ENCODE peak calls at places on chromosomes 13 and 19, in nine cellular contexts. G is kidney, S is cardiac fibroblast, R is BE2C, P is choroid plexus epithelial cell, W is foreskin fibroblast, Y is stomach, E is fibroblast of pulmonary artery, Q is ascending aorta. N is an unnamed sample.

GRCh38 chr19:10766681-10767201 is 48.9 kb downstream of the DNM2 start:
- DNase-seq in G (peak), S (peak), R (peak), P (peak), W (peak), Y (peak), E (peak), Q (no peak), N (no peak)

GRCh38 chr13:80989241-80989640 is 648.3 kb upstream of the SPRY2 start:
- DNase-seq in G (no peak), S (no peak), R (no peak), P (no peak), W (no peak), Y (no peak), E (no peak), Q (no peak), N (no peak)

GRCh38 chr19:40609561-40610395 is 8.6 kb downstream of the LTBP4 start:
- DNase-seq in G (peak), S (peak), R (peak), P (peak), W (peak), Y (peak), E (no peak), Q (peak), N (no peak)

GRCh38 chr13:106083620-106084350 is 451.7 kb downstream of the EFNB2 start:
- DNase-seq in G (no peak), S (peak), R (peak), P (peak), W (peak), Y (peak), E (peak), Q (no peak), N (no peak)

GRCh38 chr13:35649162-35649561 is 172.7 kb upstream of the MAB21L1 start:
- DNase-seq in G (no peak), S (peak), R (no peak), P (peak), W (peak), Y (no peak), E (peak), Q (no peak), N (no peak)

GRCh38 chr19:4326837-4327251 is 11.8 kb downstream of the STAP2 start:
- DNase-seq in G (no peak), S (no peak), R (no peak), P (no peak), W (no peak), Y (no peak), E (no peak), Q (no peak), N (no peak)

GRCh38 chr13:40271931-40272775 is 394.3 kb downstream of the FOXO1 start:
- DNase-seq in G (peak), S (peak), R (no peak), P (peak), W (peak), Y (peak), E (peak), Q (peak), N (peak)

GRCh38 chr13:39263033-39263432 is 224.8 kb downstream of the NHLRC3 start:
- DNase-seq in G (no peak), S (peak), R (peak), P (peak), W (no peak), Y (peak), E (peak), Q (no peak), N (no peak)

GRCh38 chr19:53871448-53871847 is 3.8 kb downstream of the MYADM start:
- DNase-seq in G (no peak), S (no peak), R (no peak), P (no peak), W (no peak), Y (no peak), E (no peak), Q (no peak), N (no peak)

GRCh38 chr19:47444388-47444821 is 25.1 kb upstream of the MEIS3 start:
- DNase-seq in G (no peak), S (no peak), R (peak), P (no peak), W (no peak), Y (no peak), E (no peak), Q (no peak), N (no peak)

GRCh38 chr13:91017031-91017668 is 330.3 kb upstream of the MIR17HG start:
- DNase-seq in G (no peak), S (peak), R (peak), P (peak), W (no peak), Y (peak), E (peak), Q (no peak), N (no peak)
- TF ChIP-seq CTCF in G (peak), S (peak), R (peak), P (peak), W (peak), Y (no peak), E (peak), Q (peak), N (peak)

GRCh38 chr13:64446372-64446771 is 2783.8 kb downstream of the PCDH9 start:
- DNase-seq in G (no peak), S (no peak), R (peak), P (peak), W (no peak), Y (no peak), E (peak), Q (no peak), N (no peak)
- TF ChIP-seq CTCF in G (no peak), S (peak), R (peak), P (peak), W (peak), Y (no peak), E (peak), Q (no peak), N (peak)

GRCh38 chr19:1247747-1248453 is 483 bp upstream of the MIDN start:
- DNase-seq in G (peak), S (peak), R (no peak), P (peak), W (no peak), Y (peak), E (peak), Q (peak), N (no peak)
- TF ChIP-seq CTCF in G (peak), S (peak), R (no peak), P (peak), W (peak), Y (no peak), E (peak), Q (peak), N (peak)

GRCh38 chr13:44664308-44664707 is 88.2 kb upstream of the TSC22D1 start:
- DNase-seq in G (no peak), S (no peak), R (no peak), P (no peak), W (no peak), Y (no peak), E (no peak), Q (no peak), N (no peak)

GRCh38 chr13:44669534-44669933 is 93.4 kb upstream of the TSC22D1 start:
- DNase-seq in G (no peak), S (no peak), R (no peak), P (no peak), W (no peak), Y (no peak), E (no peak), Q (no peak), N (no peak)

GRCh38 chr13:44667950-44668349 is 91.8 kb upstream of the TSC22D1 start:
- DNase-seq in G (no peak), S (peak), R (no peak), P (peak), W (no peak), Y (no peak), E (peak), Q (no peak), N (peak)

DNA sequence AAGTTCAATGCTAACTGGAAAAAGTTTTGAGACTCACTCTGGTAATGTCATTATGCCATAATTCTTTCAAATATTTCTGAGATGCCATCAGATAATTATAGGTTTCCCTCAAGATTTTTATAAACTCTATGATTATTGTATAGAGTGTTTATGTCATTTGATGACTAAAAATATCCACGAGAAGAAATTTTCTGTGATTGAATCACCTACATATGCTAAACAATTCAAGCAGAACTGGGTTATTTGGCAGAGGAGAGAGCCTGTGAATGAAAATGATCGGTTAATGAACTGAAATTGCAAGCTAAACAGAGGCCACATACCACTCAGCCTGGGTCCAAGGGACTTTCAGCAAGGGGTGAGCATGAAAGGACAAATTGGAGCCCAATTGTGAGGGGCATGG is 92.6 kb upstream of the TSC22D1 start:
- DNase-seq in G (no peak), S (no peak), R (no peak), P (peak), W (no peak), Y (no peak), E (no peak), Q (no peak), N (no peak)
- TF ChIP-seq CTCF in G (no peak), S (no peak), R (no peak), P (no peak), W (no peak), Y (no peak), E (no peak), Q (no peak), N (no peak)

DNA sequence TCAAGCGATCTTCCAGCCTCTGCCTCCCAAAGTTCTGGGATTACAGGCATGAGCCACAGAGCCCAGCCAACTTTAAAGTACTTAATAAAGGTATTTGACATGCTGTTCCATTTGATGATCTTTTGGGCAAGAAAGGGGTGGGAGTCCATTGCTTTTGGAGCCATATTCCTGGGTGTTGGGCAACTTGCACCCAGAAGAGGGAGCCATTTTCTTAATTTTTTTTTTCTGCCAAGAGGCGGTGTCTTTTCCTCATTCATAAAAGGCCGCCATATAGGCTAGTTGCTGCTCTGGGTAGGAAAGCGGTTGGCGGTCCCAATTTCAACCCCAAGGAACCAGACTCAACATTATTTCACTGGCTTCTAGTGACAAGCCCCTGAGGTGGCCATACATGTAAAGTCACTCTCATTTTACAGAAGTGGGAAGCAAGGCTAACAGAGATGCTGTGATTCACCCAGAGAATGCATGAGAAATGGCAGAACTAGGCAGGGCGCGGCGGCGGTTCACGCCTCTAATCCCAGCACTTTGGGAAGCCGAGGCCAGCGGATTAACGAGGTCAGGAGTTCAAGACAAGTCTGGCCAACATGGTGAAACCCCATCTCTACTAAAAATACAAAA is 139.6 kb downstream of the CACNA1A start:
- DNase-seq in G (no peak), S (peak), R (no peak), P (peak), W (peak), Y (no peak), E (peak), Q (no peak), N (peak)
- TF ChIP-seq CTCF in G (peak), S (peak), R (peak), P (peak), W (peak), Y (no peak), E (peak), Q (no peak), N (peak)

N was measured in AG09309.